ENCODE peak calls at places on chromosomes 5 and 9, in five cellular contexts. O is H1, G is HepG2, I is GM12878, F is K562. S is an unnamed sample.

GRCh38 chr9:14062449-14063187 is 251.3 kb downstream of the NFIB start:
- DNase-seq in O (no peak), I (no peak), G (no peak), F (no peak), S (no peak)

GRCh38 chr5:32276173-32276853 is 36.4 kb downstream of the MTMR12 start:
- DNase-seq in I (no peak), G (peak; percentile 23), F (no peak), O (peak; percentile 43), S (no peak)

GRCh38 chr9:106862946-106863740 is at the start of gene ZNF462:
- DNase-seq in F (no peak), O (no peak), G (no peak), I (no peak), S (no peak)

GRCh38 chr5:137328418-137328937 is 170.6 kb downstream of the SPOCK1 start:
- DNase-seq in G (no peak), O (no peak), F (no peak), I (no peak), S (no peak)

GRCh38 chr9:5582835-5583195 is 46.1 kb upstream of the RIC1 start:
- DNase-seq in I (peak; percentile 91), O (no peak), F (no peak), G (no peak), S (no peak)

GRCh38 chr5:9924614-9925013 is 294.5 kb upstream of the TAS2R1 start:
- DNase-seq in O (no peak), G (no peak), F (no peak), I (peak; percentile 46), S (peak; percentile 15)

GRCh38 chr5:118692811-118693342 is 295.5 kb downstream of the DTWD2 start:
- DNase-seq in O (peak; percentile 1), I (no peak), G (no peak), F (no peak), S (no peak)

GRCh38 chr5:56269216-56269927 is 36.2 kb upstream of the ANKRD55 start:
- DNase-seq in O (no peak), F (peak; percentile 22), G (peak; percentile 65), I (peak; percentile 55), S (peak; percentile 12)

GRCh38 chr5:42591026-42591425 is 165.6 kb upstream of the CCDC152 start:
- DNase-seq in F (no peak), I (no peak), G (no peak), O (no peak), S (no peak)

GRCh38 chr5:56801256-56801655 is 14.1 kb upstream of the MAP3K1 start:
- DNase-seq in G (no peak), I (no peak), O (no peak), F (no peak), S (no peak)

GRCh38 chr9:126985870-126986498 is 71.4 kb downstream of the RALGPS1 start:
- DNase-seq in F (no peak), O (no peak), G (peak; percentile 5), I (peak; percentile 92), S (peak; percentile 93)

GRCh38 chr9:70220216-70220615 is 38.6 kb upstream of the SMC5 start:
- DNase-seq in G (no peak), O (no peak), F (no peak), I (no peak), S (no peak)

GRCh38 chr9:107738789-107739188 is 249.2 kb upstream of the KLF4 start:
- DNase-seq in G (no peak), F (no peak), I (no peak), O (no peak), S (no peak)

GRCh38 chr5:173303878-173304590 is 24.2 kb downstream of the STC2 start:
- DNase-seq in G (peak; percentile 83), F (peak; percentile 63), O (no peak), I (no peak), S (no peak)

GRCh38 chr9:121240394-121241145 is 27.4 kb upstream of the GSN start:
- DNase-seq in G (no peak), F (no peak), I (no peak), O (no peak), S (no peak)

GRCh38 chr9:32627394-32627954 is 8.0 kb downstream of the TAF1L start:
- DNase-seq in G (peak; percentile 21), F (no peak), I (no peak), O (no peak), S (peak; percentile 43)

GRCh38 chr9:6944896-6945295 is 187.1 kb downstream of the KDM4C start:
- DNase-seq in O (no peak), I (no peak), G (no peak), F (no peak), S (no peak)
- H3K4me2 ChIP-seq in O (no peak overlapping the region), I (no peak overlapping the region), G (no peak overlapping the region), F (no peak overlapping the region), S (peak overlapping the region; percentile 54)

DNA sequence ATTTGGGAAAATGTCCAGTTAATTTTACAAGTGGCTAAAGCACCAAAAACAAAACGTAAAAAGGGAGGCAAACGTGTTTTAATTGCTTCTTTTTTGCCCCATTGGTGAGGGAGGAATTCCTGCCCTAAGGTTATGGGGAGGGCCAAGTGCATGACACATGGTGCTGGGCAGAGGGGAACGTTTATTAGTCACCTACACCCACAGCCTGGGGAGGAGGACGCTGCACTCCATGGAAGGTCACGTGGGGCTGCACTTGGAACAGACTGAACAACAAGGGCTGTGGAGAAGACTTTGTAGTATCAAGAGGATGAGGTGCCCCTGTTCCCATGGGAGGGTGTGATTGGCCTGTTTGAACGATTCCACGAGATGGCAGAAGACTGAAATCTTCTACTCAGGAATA is 13.7 kb upstream of the ADAMTS16 start:
- DNase-seq in G (no peak), I (no peak), O (no peak), F (no peak), S (no peak)
- TF ChIP-seq ZNF274 in G (no peak), I (no peak), O (no peak), F (no peak), S (no peak)

GRCh38 chr9:133891741-133892140 is 100.4 kb downstream of the VAV2 start:
- DNase-seq in G (no peak), F (no peak), O (no peak), I (no peak), S (no peak)

GRCh38 chr9:133890583-133890982 is 101.5 kb downstream of the VAV2 start:
- DNase-seq in I (no peak), F (no peak), O (no peak), G (no peak), S (no peak)

GRCh38 chr9:133893191-133893994 is 98.7 kb downstream of the VAV2 start:
- DNase-seq in I (no peak), G (no peak), O (no peak), F (no peak), S (no peak)

GRCh38 chr9:133894377-133895321 is 97.5 kb downstream of the VAV2 start:
- DNase-seq in O (no peak), G (no peak), I (no peak), F (no peak), S (no peak)

GRCh38 chr9:133892193-133892920 is 99.8 kb downstream of the VAV2 start:
- DNase-seq in G (peak; percentile 99), I (no peak), F (no peak), O (no peak), S (no peak)
- TF ChIP-seq CEBPB in G (no peak), I (no peak), F (no peak), O (no peak), S (no peak)

GRCh38 chr5:127967983-127968592 is 115.5 kb upstream of the SLC12A2 start:
- DNase-seq in F (no peak), O (no peak), G (no peak), I (no peak), S (no peak)
- H3K4me2 ChIP-seq in F (no peak overlapping the region), O (no peak overlapping the region), G (no peak overlapping the region), I (no peak overlapping the region), S (no peak overlapping the region)